ENCODE peak calls at places on chromosomes 4 and X, in nine cellular contexts. P, U, W, Y, D, J, A, V and T are unnamed samples.

GRCh38 chrX:135695471-135695870 is 18.0 kb upstream of the CT45A1 start:
- DNase-seq in W (no peak), V (no peak), A (no peak), U (no peak), P (no peak), D (no peak), J (no peak), Y (no peak), T (no peak)

GRCh38 chr4:5715357-5715756 is 4.4 kb downstream of the EVC start:
- DNase-seq in P (no peak), A (no peak), D (no peak), V (no peak), W (no peak), U (no peak), Y (no peak), J (no peak), T (no peak)

GRCh38 chr4:14218641-14219040 is 591.1 kb upstream of the BOD1L1 start:
- DNase-seq in P (no peak), Y (no peak), A (peak), D (no peak), J (no peak), W (no peak), U (no peak), V (no peak), T (no peak)

GRCh38 chr4:158656439-158656838 is 15.2 kb downstream of the C4orf46 start:
- DNase-seq in W (no peak), D (no peak), Y (peak), V (peak), J (no peak), U (no peak), A (no peak), P (no peak), T (no peak)

GRCh38 chr4:101039367-101039766 is 308.0 kb downstream of the PPP3CA start:
- DNase-seq in D (peak), J (peak), P (no peak), A (no peak), W (no peak), Y (no peak), U (no peak), V (no peak), T (no peak)

GRCh38 chrX:39460491-39460890 is 637.3 kb downstream of the BCOR start:
- DNase-seq in Y (no peak), P (no peak), A (no peak), U (no peak), J (no peak), D (no peak), V (no peak), W (no peak), T (no peak)

GRCh38 chr4:128386761-128387599 is 99.4 kb upstream of the PGRMC2 start:
- DNase-seq in A (peak), Y (peak), P (peak), U (peak), D (no peak), V (no peak), W (peak), J (no peak), T (no peak)

GRCh38 chr4:48594185-48594584 is 104.1 kb downstream of the ZAR1 start:
- DNase-seq in Y (peak), J (no peak), A (no peak), W (no peak), D (no peak), P (peak), U (no peak), V (peak), T (no peak)

GRCh38 chr4:167887726-167888125 is 204.6 kb upstream of the ANXA10 start:
- DNase-seq in P (no peak), D (no peak), U (no peak), Y (no peak), W (no peak), A (no peak), J (no peak), V (no peak), T (no peak)

GRCh38 chrX:113741744-113742143 is 842.1 kb upstream of the HTR2C start:
- DNase-seq in A (peak), P (no peak), W (peak), V (peak), Y (peak), D (no peak), U (peak), J (no peak), T (no peak)

GRCh38 chrX:110180176-110180927 is 137.5 kb downstream of the AMMECR1 start:
- DNase-seq in A (peak), J (no peak), Y (peak), U (no peak), V (no peak), D (no peak), P (no peak), W (peak), T (no peak)

GRCh38 chrX:148871422-148872152 is 371.2 kb downstream of the AFF2 start:
- DNase-seq in V (no peak), A (peak), W (peak), U (no peak), J (no peak), D (no peak), P (no peak), Y (no peak), T (no peak)

GRCh38 chr4:7103031-7103598 is 35.3 kb upstream of the GRPEL1 start:
- DNase-seq in V (peak), W (peak), J (peak), P (peak), D (peak), U (peak), A (peak), Y (peak), T (peak)

GRCh38 chr4:1462009-1462767 is 55.9 kb upstream of the NKX1-1 start:
- DNase-seq in Y (no peak), U (no peak), V (no peak), P (no peak), W (no peak), A (no peak), J (no peak), D (no peak), T (no peak)

GRCh38 chr4:26807330-26807729 is 53.3 kb upstream of the STIM2 start:
- DNase-seq in W (no peak), U (no peak), P (no peak), J (no peak), V (no peak), Y (no peak), A (no peak), D (no peak), T (no peak)

GRCh38 chr4:139015948-139016451 is 419 bp downstream of the NOCT start:
- DNase-seq in Y (peak), W (peak), V (peak), D (peak), A (no peak), U (no peak), P (peak), J (peak), T (peak)

GRCh38 chr4:82810171-82810570 is 11.6 kb upstream of the SCD5 start:
- DNase-seq in Y (no peak), V (no peak), J (no peak), W (no peak), P (no peak), A (no peak), U (no peak), D (no peak), T (no peak)

GRCh38 chr4:31054295-31054694 is 334.1 kb downstream of the PCDH7 start:
- DNase-seq in D (no peak), W (no peak), Y (no peak), A (no peak), J (no peak), V (no peak), P (no peak), U (no peak), T (no peak)

GRCh38 chr4:8698341-8699062 is 105.9 kb downstream of the CPZ start:
- DNase-seq in U (no peak), Y (no peak), W (no peak), P (no peak), V (no peak), A (no peak), D (no peak), J (no peak), T (no peak)

GRCh38 chr4:26141916-26142638 is 178.7 kb upstream of the RBPJ start:
- DNase-seq in Y (peak), D (no peak), A (peak), U (no peak), V (no peak), W (peak), J (no peak), P (no peak), T (no peak)

GRCh38 chr4:56723201-56723605 is 42.1 kb upstream of the HOPX start:
- DNase-seq in J (peak), V (no peak), Y (no peak), A (no peak), D (no peak), U (no peak), W (no peak), P (no peak), T (no peak)

GRCh38 chr4:2423066-2423465 is 4.3 kb downstream of the CFAP99 start:
- DNase-seq in J (no peak), D (no peak), P (no peak), Y (no peak), A (no peak), V (no peak), U (no peak), W (no peak), T (no peak)

GRCh38 chr4:6992728-6993655 is 50.2 kb upstream of the TADA2B start:
- DNase-seq in D (no peak), J (no peak), A (no peak), V (no peak), P (no peak), W (peak), Y (no peak), U (no peak), T (peak)

GRCh38 chr4:144518181-144518895 is 127.6 kb upstream of the HHIP start:
- DNase-seq in P (no peak), V (peak), A (no peak), Y (peak), D (no peak), U (no peak), W (peak), J (no peak), T (no peak)

GRCh38 chr4:98260047-98260578 is 1.1 kb upstream of the RAP1GDS1 start:
- DNase-seq in P (no peak), W (no peak), U (no peak), Y (peak), V (peak), D (no peak), J (peak), A (peak), T (peak)

GRCh38 chr4:160286051-160286450 is 1183.2 kb downstream of the RAPGEF2 start:
- DNase-seq in P (no peak), D (no peak), A (no peak), Y (no peak), W (no peak), J (no peak), V (no peak), U (no peak), T (no peak)

GRCh38 chr4:128715616-128716015 is 93.9 kb upstream of the JADE1 start:
- DNase-seq in Y (no peak), D (no peak), P (no peak), V (no peak), A (peak), J (no peak), U (no peak), W (no peak), T (no peak)

GRCh38 chr4:181528570-181529184 is 714.5 kb upstream of the TENM3 start:
- DNase-seq in U (peak), P (peak), V (peak), D (no peak), W (peak), J (peak), Y (peak), A (peak), T (peak)

GRCh38 chrX:79452879-79453278 is 85.7 kb upstream of the ITM2A start:
- DNase-seq in W (no peak), P (no peak), Y (no peak), V (no peak), A (no peak), D (no peak), J (no peak), U (no peak), T (no peak)

GRCh38 chrX:139093201-139093600 is 381.7 kb upstream of the FGF13 start:
- DNase-seq in V (no peak), P (no peak), D (no peak), J (no peak), Y (no peak), A (peak), W (no peak), U (no peak), T (no peak)

GRCh38 chr4:38091636-38092035 is 131.4 kb downstream of the PTTG2 start:
- DNase-seq in V (no peak), P (no peak), Y (no peak), A (peak), W (no peak), D (no peak), J (no peak), U (no peak), T (peak)

GRCh38 chrX:148567229-148567628 is 66.8 kb downstream of the AFF2 start:
- DNase-seq in P (no peak), W (no peak), V (no peak), U (no peak), A (no peak), D (no peak), Y (peak), J (no peak), T (no peak)

GRCh38 chr4:2290974-2291704 is 29.2 kb upstream of the MXD4 start:
- DNase-seq in Y (no peak), W (no peak), J (peak), U (no peak), A (no peak), P (peak), D (peak), V (no peak), T (no peak)

GRCh38 chr4:30866907-30867306 is 146.7 kb downstream of the PCDH7 start:
- DNase-seq in V (no peak), P (no peak), W (no peak), D (no peak), J (no peak), U (no peak), Y (peak), A (no peak), T (no peak)

GRCh38 chrX:43277879-43278278 is 378.2 kb upstream of the MAOA start:
- DNase-seq in Y (no peak), J (no peak), D (no peak), W (no peak), A (no peak), U (no peak), V (no peak), P (no peak), T (no peak)

GRCh38 chr4:156779774-156780173 is 191.8 kb downstream of the PDGFC start:
- DNase-seq in A (peak), P (no peak), J (no peak), U (no peak), D (no peak), W (peak), Y (peak), V (no peak), T (no peak)